ENCODE peak calls at places on chromosomes 6 and 20, in four cellular contexts. One of them, this sample, is unnamed.

GRCh38 chr20:53331151-53331973 is 262.3 kb downstream of the ZNF217 start:
- DNase-seq in PC-9: no peak
- DNase-seq in fibroblast of lung: peak
- DNase-seq in HCT116: peak
- DNase-seq in this sample: peak

GRCh38 chr6:135880066-135880972 is 28.8 kb downstream of the PDE7B start:
- DNase-seq in fibroblast of lung: peak
- DNase-seq in HCT116: no peak
- DNase-seq in PC-9: peak
- DNase-seq in this sample: no peak

GRCh38 chr20:4728121-4728520 is 6.4 kb downstream of the PRND start:
- DNase-seq in fibroblast of lung: peak
- DNase-seq in HCT116: no peak
- DNase-seq in PC-9: peak
- DNase-seq in this sample: no peak

GRCh38 chr20:5033566-5033965 is 32.3 kb upstream of the SLC23A2 start:
- DNase-seq in HCT116: no peak
- DNase-seq in fibroblast of lung: peak
- DNase-seq in PC-9: peak
- DNase-seq in this sample: no peak

GRCh38 chr6:113858605-113859348 is 1.6 kb downstream of the MARCKS start:
- DNase-seq in HCT116: peak
- DNase-seq in PC-9: peak
- DNase-seq in fibroblast of lung: peak
- DNase-seq in this sample: peak

GRCh38 chr6:90103056-90103793 is 193.4 kb downstream of the BACH2 start:
- DNase-seq in PC-9: peak
- DNase-seq in fibroblast of lung: peak
- DNase-seq in HCT116: no peak
- DNase-seq in this sample: no peak

GRCh38 chr6:112223070-112223861 is 31.1 kb downstream of the LAMA4 start:
- DNase-seq in HCT116: no peak
- DNase-seq in fibroblast of lung: peak
- DNase-seq in PC-9: no peak
- DNase-seq in this sample: no peak

GRCh38 chr6:152054441-152054840 is 247.0 kb downstream of the ESR1 start:
- DNase-seq in fibroblast of lung: peak
- DNase-seq in PC-9: peak
- DNase-seq in HCT116: peak
- DNase-seq in this sample: no peak

GRCh38 chr6:61809004-61809595 is 476.9 kb downstream of the KHDRBS2 start:
- DNase-seq in HCT116: no peak
- DNase-seq in fibroblast of lung: no peak
- DNase-seq in PC-9: peak
- DNase-seq in this sample: peak

GRCh38 chr20:51487525-51488279 is 54.8 kb downstream of the NFATC2 start:
- DNase-seq in fibroblast of lung: peak
- DNase-seq in HCT116: peak
- DNase-seq in PC-9: peak
- DNase-seq in this sample: peak

GRCh38 chr6:30060634-30060981 is 457 bp upstream of the POLR1H start:
- DNase-seq in HCT116: no peak
- DNase-seq in fibroblast of lung: peak
- DNase-seq in PC-9: no peak
- DNase-seq in this sample: peak

GRCh38 chr6:27667651-27668441 is 194.9 kb upstream of the ZNF184 start:
- DNase-seq in HCT116: no peak
- DNase-seq in fibroblast of lung: no peak
- DNase-seq in PC-9: no peak
- DNase-seq in this sample: peak

GRCh38 chr6:111661541-111662041 is 55.9 kb upstream of the TRAF3IP2 start:
- DNase-seq in HCT116: no peak
- DNase-seq in PC-9: no peak
- DNase-seq in fibroblast of lung: no peak
- DNase-seq in this sample: no peak

DNA sequence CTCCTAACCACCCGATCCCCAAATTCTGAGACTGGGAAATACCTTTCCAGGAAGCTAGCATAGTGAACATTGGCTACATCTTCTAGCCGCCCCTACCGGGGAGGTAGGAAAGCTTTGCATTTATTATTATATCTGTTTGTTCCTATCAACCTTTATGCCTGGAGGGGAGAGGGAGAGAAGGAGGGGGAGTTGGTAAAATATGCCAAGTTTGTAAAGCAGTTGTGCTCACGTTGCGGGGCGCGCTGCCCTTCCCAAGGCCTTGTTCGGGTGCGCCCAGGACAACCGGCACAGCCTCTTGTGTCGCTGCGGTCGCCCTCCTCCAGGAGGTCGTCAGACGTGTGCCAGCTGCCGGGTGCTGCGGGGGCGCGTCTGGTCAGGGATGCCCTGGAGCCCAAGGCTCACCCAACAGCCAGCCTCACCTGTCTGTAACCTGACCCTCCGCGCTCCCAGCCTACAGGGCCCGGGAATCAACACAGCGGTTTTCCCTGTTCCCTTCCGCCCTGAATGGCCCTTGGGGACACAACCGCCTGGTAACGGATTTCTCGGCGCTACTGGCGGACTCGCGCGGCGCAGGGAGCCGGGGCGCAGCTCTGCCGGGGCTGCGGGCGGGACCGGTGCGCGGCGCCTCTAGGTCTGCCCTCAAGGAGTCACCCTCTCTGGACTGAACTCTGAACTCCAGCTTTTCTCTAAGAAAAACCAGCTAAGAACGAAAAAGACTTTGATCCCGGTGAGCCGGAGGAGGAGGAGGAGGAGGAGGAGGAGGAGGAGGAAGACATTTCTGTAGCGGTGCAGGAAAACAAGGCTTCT is 1.1 kb upstream of the OVOL2 start:
- DNase-seq in PC-9: peak
- DNase-seq in HCT116: peak
- DNase-seq in fibroblast of lung: no peak
- DNase-seq in this sample: no peak
- TF ChIP-seq CTCF in PC-9: no peak
- TF ChIP-seq CTCF in HCT116: no peak
- TF ChIP-seq CTCF in fibroblast of lung: no peak
- TF ChIP-seq CTCF in this sample: no peak

DNA sequence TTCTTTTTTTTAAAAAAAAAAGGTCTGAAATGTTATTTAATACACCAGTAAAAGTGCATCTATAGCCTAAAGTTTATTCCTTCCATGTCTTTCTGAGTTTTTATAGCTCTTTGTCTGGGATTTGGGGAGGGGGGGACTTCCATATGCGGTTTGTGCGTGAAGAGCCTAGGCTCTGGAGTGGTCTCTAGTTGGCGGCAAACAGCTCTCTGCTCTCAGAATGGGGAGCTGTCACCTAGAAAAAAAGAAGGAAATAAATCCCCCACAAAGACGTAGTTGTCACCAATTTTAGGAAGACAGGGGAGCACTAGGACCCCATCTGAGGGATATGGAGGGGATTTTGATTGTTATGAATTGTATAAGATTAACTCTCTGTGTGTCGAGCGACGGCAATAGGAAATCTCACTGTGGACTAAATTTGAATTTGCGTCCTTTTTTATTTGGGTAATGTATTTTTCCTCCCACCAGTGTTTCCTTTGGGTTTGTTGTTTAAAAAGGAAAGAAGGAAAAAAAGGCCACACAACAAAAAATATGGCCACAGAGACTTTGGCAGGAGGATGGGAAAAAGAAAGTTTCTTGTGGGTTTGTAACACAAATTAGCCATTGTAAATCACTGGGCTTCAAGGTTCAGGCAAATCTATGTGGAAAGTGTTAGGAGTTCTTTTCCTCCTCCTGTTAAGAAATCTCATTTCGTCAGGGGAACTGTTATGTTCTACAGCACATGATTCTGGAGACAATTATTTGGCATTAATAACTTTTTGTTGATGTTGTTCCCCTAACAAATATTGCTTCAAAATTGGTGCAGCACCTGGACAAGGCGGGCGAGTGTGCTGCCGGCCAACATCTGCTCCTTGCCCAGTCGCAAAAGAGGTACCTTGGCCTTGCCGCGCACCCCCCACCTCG is 7.5 kb downstream of the POU3F2 start:
- DNase-seq in HCT116: no peak
- DNase-seq in PC-9: no peak
- DNase-seq in fibroblast of lung: peak
- DNase-seq in this sample: no peak
- TF ChIP-seq EZH2 in HCT116: no peak
- TF ChIP-seq EZH2 in PC-9: no peak
- TF ChIP-seq EZH2 in fibroblast of lung: no peak
- TF ChIP-seq EZH2 in this sample: no peak

GRCh38 chr6:33197431-33198048 is 2.9 kb downstream of the RXRB start:
- DNase-seq in PC-9: no peak
- DNase-seq in fibroblast of lung: peak
- DNase-seq in HCT116: peak
- DNase-seq in this sample: peak
- TF ChIP-seq CTCF in PC-9: peak
- TF ChIP-seq CTCF in fibroblast of lung: peak
- TF ChIP-seq CTCF in HCT116: peak
- TF ChIP-seq CTCF in this sample: peak

GRCh38 chr20:8132632-8133587 is 844 bp downstream of the PLCB1 start:
- DNase-seq in PC-9: no peak
- DNase-seq in fibroblast of lung: peak
- DNase-seq in HCT116: no peak
- DNase-seq in this sample: no peak
- TF ChIP-seq EZH2 in PC-9: no peak
- TF ChIP-seq EZH2 in fibroblast of lung: no peak
- TF ChIP-seq EZH2 in HCT116: no peak
- TF ChIP-seq EZH2 in this sample: no peak

DNA sequence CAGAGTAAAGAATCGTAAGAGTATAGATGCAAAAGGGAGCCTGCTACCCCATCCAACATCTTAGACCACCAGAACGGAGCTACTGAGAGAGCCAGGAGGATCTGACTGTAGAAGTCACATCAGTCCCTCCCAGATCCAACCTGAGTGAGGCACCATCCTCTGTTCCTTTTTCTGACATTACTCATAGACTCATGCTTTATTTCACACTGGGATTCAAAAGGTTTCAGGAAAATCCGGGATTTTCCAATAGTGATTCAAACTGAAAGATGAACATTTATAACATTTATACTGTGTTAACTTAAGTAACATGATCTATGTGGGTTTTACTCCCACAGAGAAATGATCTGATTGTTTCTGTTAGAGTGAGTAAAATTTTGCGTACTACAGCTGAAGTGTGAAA is 868.6 kb upstream of the GJE1 start:
- DNase-seq in fibroblast of lung: peak
- DNase-seq in PC-9: no peak
- DNase-seq in HCT116: no peak
- DNase-seq in this sample: no peak
- TF ChIP-seq CTCF in fibroblast of lung: no peak
- TF ChIP-seq CTCF in PC-9: no peak
- TF ChIP-seq CTCF in HCT116: no peak
- TF ChIP-seq CTCF in this sample: no peak

DNA sequence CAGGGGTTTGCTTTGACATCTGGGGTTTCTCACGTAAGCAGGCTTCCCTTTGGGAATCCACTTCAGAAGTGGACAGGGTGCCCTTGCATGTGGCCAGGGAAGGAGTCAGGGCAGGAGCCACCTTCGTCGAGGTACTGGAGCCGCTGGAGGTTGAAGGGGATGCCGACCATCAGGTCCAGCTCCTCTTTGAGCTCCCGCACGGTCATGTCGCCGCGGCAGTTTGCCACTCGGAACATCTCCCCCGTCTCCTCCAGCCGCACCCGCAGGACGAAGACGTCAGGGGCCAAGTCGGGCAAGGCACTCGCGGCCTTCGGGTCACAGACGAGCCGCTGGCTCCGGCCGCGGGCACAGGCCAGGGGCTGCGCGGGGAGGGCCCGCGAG is 360 bp downstream of the ANKRD60 start:
- DNase-seq in HCT116: no peak
- DNase-seq in PC-9: no peak
- DNase-seq in fibroblast of lung: no peak
- DNase-seq in this sample: no peak
- TF ChIP-seq EZH2 in HCT116: no peak
- TF ChIP-seq EZH2 in PC-9: no peak
- TF ChIP-seq EZH2 in fibroblast of lung: peak
- TF ChIP-seq EZH2 in this sample: no peak

GRCh38 chr20:22285555-22285954 is 298.8 kb downstream of the FOXA2 start:
- DNase-seq in fibroblast of lung: no peak
- DNase-seq in HCT116: no peak
- DNase-seq in PC-9: no peak
- DNase-seq in this sample: no peak
- TF ChIP-seq CTCF in fibroblast of lung: no peak
- TF ChIP-seq CTCF in HCT116: no peak
- TF ChIP-seq CTCF in PC-9: no peak
- TF ChIP-seq CTCF in this sample: no peak

DNA sequence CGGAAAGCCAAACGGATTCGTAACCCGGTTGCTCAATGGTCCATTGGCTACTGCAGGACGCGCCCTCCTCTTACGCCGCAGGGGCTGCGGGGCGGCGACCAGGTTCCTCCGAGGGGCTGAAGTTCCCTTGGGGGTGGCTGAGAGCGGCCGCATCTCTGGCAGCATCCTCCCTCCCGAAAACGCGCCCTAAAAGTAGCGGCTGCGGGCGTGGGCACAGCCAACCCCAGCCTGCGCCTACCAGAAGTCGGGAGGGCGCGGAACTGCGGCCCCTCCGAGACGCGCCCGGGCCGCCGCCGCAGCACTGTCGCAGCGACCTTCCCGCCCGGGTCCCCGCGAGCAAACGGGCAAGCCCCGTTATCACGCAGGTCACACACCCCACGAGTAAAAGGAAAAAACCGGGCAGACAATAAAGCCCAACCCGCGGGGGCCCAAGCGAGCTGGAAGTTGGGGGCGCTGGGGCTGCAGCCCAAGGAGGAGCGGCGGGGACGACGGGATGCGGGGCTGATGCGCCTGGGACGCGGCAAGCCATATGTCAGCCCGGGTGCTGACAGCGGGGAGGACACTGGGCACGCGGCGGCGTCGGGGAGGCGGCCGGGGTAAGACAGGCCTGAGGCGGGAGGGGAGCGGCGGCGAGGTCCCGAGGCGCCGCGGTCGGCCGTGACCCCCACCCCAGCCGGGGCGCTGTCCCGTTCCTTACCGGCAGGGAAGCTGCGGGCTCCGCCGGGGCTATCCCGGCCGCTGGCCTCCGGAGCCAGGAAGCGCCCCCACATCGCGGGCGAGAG is 700 bp downstream of the CEP85L start:
- DNase-seq in fibroblast of lung: peak
- DNase-seq in HCT116: no peak
- DNase-seq in PC-9: peak
- DNase-seq in this sample: peak
- TF ChIP-seq EZH2 in fibroblast of lung: no peak
- TF ChIP-seq EZH2 in HCT116: no peak
- TF ChIP-seq EZH2 in PC-9: no peak
- TF ChIP-seq EZH2 in this sample: no peak

DNA sequence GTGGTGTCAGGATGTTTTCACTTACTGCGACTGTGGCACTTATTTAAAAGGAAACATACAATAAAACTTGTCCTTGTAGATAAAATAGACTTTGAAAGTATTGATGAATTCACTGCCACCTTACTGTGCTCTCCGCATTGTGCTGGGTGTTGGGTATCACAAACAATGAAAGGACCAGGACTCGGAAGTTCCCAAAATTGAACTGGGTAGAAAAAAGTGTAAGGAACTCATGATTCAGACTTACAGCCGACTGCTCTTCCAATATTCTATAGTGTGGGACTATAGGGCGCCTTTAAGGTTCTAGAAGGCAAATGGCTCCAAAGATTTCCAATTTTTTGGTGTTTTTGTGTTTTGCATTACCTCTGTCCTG is 32.0 kb upstream of the ID4 start:
- DNase-seq in fibroblast of lung: no peak
- DNase-seq in PC-9: no peak
- DNase-seq in HCT116: peak
- DNase-seq in this sample: peak
- TF ChIP-seq CTCF in fibroblast of lung: no peak
- TF ChIP-seq CTCF in PC-9: no peak
- TF ChIP-seq CTCF in HCT116: no peak
- TF ChIP-seq CTCF in this sample: no peak

GRCh38 chr6:28988536-28989415 is 16.3 kb downstream of the ZNF311 start:
- DNase-seq in HCT116: peak
- DNase-seq in fibroblast of lung: peak
- DNase-seq in PC-9: peak
- DNase-seq in this sample: peak
- TF ChIP-seq EZH2 in HCT116: no peak
- TF ChIP-seq EZH2 in fibroblast of lung: no peak
- TF ChIP-seq EZH2 in PC-9: no peak
- TF ChIP-seq EZH2 in this sample: no peak